ENCODE peak calls at places on chromosome X, in seven cellular contexts. U, O, C, E, A, H and J are unnamed samples.

GRCh38 chrX:47501226-47502071 is 18.4 kb upstream of the ZNF41 start:
- DNase-seq in U (no peak), O (no peak), C (no peak), E (no peak), A (no peak), H (no peak), J (no peak)

GRCh38 chrX:124232523-124233201 is 99.8 kb upstream of the TEX13D start:
- DNase-seq in U (no peak), O (no peak), C (no peak), E (no peak), A (no peak), H (no peak), J (no peak)

GRCh38 chrX:41293269-41293668 is 40.7 kb upstream of the DDX3X start:
- DNase-seq in U (no peak), O (no peak), C (no peak), E (peak), A (no peak), H (no peak), J (no peak)

GRCh38 chrX:56782362-56782761 is 53.3 kb downstream of the NBDY start:
- DNase-seq in U (no peak), O (no peak), C (no peak), E (no peak), A (no peak), H (no peak), J (no peak)

GRCh38 chrX:17987783-17988182 is 126.7 kb upstream of the RAI2 start:
- DNase-seq in U (no peak), O (no peak), C (no peak), E (no peak), A (no peak), H (no peak), J (no peak)

GRCh38 chrX:38220024-38220935 is at the start of gene SRPX:
- DNase-seq in U (peak), O (no peak), C (peak), E (peak), A (no peak), H (peak), J (no peak)

GRCh38 chrX:41559235-41559634 is 112.1 kb downstream of the NYX start:
- DNase-seq in U (no peak), O (no peak), C (no peak), E (no peak), A (no peak), H (no peak), J (no peak)

GRCh38 chrX:70452143-70452733 is 7.6 kb downstream of the DLG3 start:
- DNase-seq in U (no peak), O (peak), C (peak), E (peak), A (peak), H (peak), J (peak)

GRCh38 chrX:55026143-55026542 is 4.6 kb downstream of the ALAS2 start:
- DNase-seq in U (no peak), O (no peak), C (no peak), E (no peak), A (no peak), H (no peak), J (no peak)

GRCh38 chrX:100819534-100819836 is 706 bp upstream of the CSTF2 start:
- DNase-seq in U (no peak), O (no peak), C (no peak), E (no peak), A (no peak), H (no peak), J (no peak)

GRCh38 chrX:131802836-131803626 is 220.1 kb upstream of the STK26 start:
- DNase-seq in U (peak), O (peak), C (peak), E (no peak), A (peak), H (no peak), J (peak)

GRCh38 chrX:154714925-154715324 is 36.0 kb downstream of the GAB3 start:
- DNase-seq in U (peak), O (peak), C (peak), E (peak), A (peak), H (peak), J (no peak)

GRCh38 chrX:120653000-120653399 is 23.1 kb upstream of the C1GALT1C1 start:
- DNase-seq in U (no peak), O (no peak), C (no peak), E (no peak), A (no peak), H (no peak), J (no peak)

GRCh38 chrX:51893931-51894696 is 691 bp downstream of the MAGED1 start:
- DNase-seq in U (no peak), O (no peak), C (no peak), E (no peak), A (no peak), H (peak), J (peak)

GRCh38 chrX:24838624-24839023 is 144.9 kb downstream of the POLA1 start:
- DNase-seq in U (no peak), O (no peak), C (no peak), E (no peak), A (no peak), H (peak), J (no peak)

GRCh38 chrX:18676050-18676449 is 4.1 kb upstream of the RS1 start:
- DNase-seq in U (no peak), O (no peak), C (no peak), E (no peak), A (no peak), H (no peak), J (no peak)

GRCh38 chrX:20140410-20140809 is 1.2 kb downstream of the EIF1AX start:
- DNase-seq in U (no peak), O (no peak), C (no peak), E (no peak), A (no peak), H (no peak), J (no peak)

GRCh38 chrX:40244980-40245379 is 147.2 kb upstream of the BCOR start:
- DNase-seq in U (no peak), O (no peak), C (no peak), E (no peak), A (no peak), H (no peak), J (no peak)

GRCh38 chrX:75114638-75115037 is 41.4 kb downstream of the ABCB7 start:
- DNase-seq in U (no peak), O (no peak), C (no peak), E (no peak), A (no peak), H (no peak), J (no peak)

GRCh38 chrX:66731398-66731797 is 92.5 kb upstream of the EDA2R start:
- DNase-seq in U (no peak), O (no peak), C (peak), E (no peak), A (no peak), H (peak), J (no peak)

GRCh38 chrX:48897157-48897620 is 379 bp downstream of the TIMM17B start:
- DNase-seq in U (no peak), O (peak), C (peak), E (peak), A (peak), H (peak), J (no peak)

GRCh38 chrX:100745806-100746537 is 14.1 kb upstream of the SYTL4 start:
- DNase-seq in U (no peak), O (no peak), C (no peak), E (no peak), A (no peak), H (peak), J (no peak)

GRCh38 chrX:40581333-40581910 is 652 bp downstream of the ATP6AP2 start:
- DNase-seq in U (no peak), O (peak), C (peak), E (no peak), A (no peak), H (peak), J (no peak)

GRCh38 chrX:154775611-154776349 is 13.1 kb downstream of the DKC1 start:
- DNase-seq in U (no peak), O (no peak), C (no peak), E (no peak), A (no peak), H (no peak), J (no peak)